ENCODE peak calls at places on chromosomes 12 and 14, in four cellular contexts. F, N, X and O are unnamed samples.

GRCh38 chr12:93081810-93082165 is 152.7 kb upstream of the EEA1 start:
- DNase-seq in F (no peak), N (no peak), X (no peak), O (no peak)

GRCh38 chr14:90820958-90821357 is 4.7 kb upstream of the TTC7B start:
- DNase-seq in F (no peak), N (no peak), X (no peak), O (peak; percentile 60)

GRCh38 chr12:102964872-102965271 is 7.4 kb downstream of the ASCL1 start:
- DNase-seq in F (no peak), N (no peak), X (peak; percentile 68), O (peak; percentile 33)

GRCh38 chr14:89024691-89025090 is 200.2 kb downstream of the TTC8 start:
- DNase-seq in F (no peak), N (no peak), X (no peak), O (no peak)

GRCh38 chr12:113961921-113962710 is 4.0 kb downstream of the RBM19 start:
- DNase-seq in F (no peak), N (no peak), X (no peak), O (peak; percentile 76)

GRCh38 chr12:6863586-6864321 is 3.6 kb upstream of the TPI1 start:
- DNase-seq in F (no peak), N (no peak), X (no peak), O (no peak)

GRCh38 chr12:105705765-105706164 is 375.3 kb downstream of the C12orf75 start:
- DNase-seq in F (no peak), N (peak; percentile 29), X (peak; percentile 54), O (peak; percentile 46)

GRCh38 chr12:6228535-6229223 is 28.5 kb downstream of the CD9 start:
- DNase-seq in F (peak; percentile 68), N (no peak), X (peak; percentile 72), O (no peak)

GRCh38 chr14:51929920-51930682 is 59.2 kb upstream of the RTRAF start:
- DNase-seq in F (no peak), N (no peak), X (no peak), O (no peak)

GRCh38 chr14:69719501-69719951 is 47.4 kb upstream of the SRSF5 start:
- DNase-seq in F (no peak), N (no peak), X (no peak), O (no peak)

GRCh38 chr12:103960567-103961227 is 5.0 kb upstream of the TDG start:
- DNase-seq in F (no peak), N (no peak), X (no peak), O (no peak)

GRCh38 chr14:56587701-56588100 is 8.1 kb downstream of the TMEM260 start:
- DNase-seq in F (no peak), N (no peak), X (no peak), O (no peak)

GRCh38 chr12:12641650-12642049 is 30.0 kb downstream of the CREBL2 start:
- DNase-seq in F (no peak), N (no peak), X (no peak), O (no peak)

GRCh38 chr12:3084742-3085141 is 7.6 kb downstream of the TSPAN9 start:
- DNase-seq in F (no peak), N (no peak), X (no peak), O (no peak)

GRCh38 chr12:132305560-132305966 is 23.8 kb downstream of the GALNT9 start:
- DNase-seq in F (peak; percentile 39), N (no peak), X (no peak), O (no peak)

GRCh38 chr12:50734409-50735263 is 29.3 kb upstream of the ATF1 start:
- DNase-seq in F (no peak), N (peak; percentile 64), X (no peak), O (peak; percentile 43)

GRCh38 chr14:105161314-105161713 is 7.3 kb downstream of the JAG2 start:
- DNase-seq in F (no peak), N (no peak), X (no peak), O (no peak)

GRCh38 chr12:561908-562593 is 101.2 kb downstream of the NINJ2 start:
- DNase-seq in F (peak; percentile 78), N (no peak), X (no peak), O (no peak)

GRCh38 chr12:63086149-63086915 is 64.7 kb downstream of the AVPR1A start:
- DNase-seq in F (no peak), N (no peak), X (no peak), O (no peak)

GRCh38 chr14:105126970-105127307 is 41.6 kb downstream of the JAG2 start:
- DNase-seq in F (no peak), N (no peak), X (no peak), O (no peak)

GRCh38 chr14:74955229-74955999 is at the start of gene PGF:
- DNase-seq in F (peak; percentile 85), N (no peak), X (peak; percentile 79), O (no peak)

GRCh38 chr12:71945121-71945520 is 6.5 kb downstream of the TPH2 start:
- DNase-seq in F (no peak), N (no peak), X (no peak), O (no peak)

GRCh38 chr12:42299392-42300308 is 26.2 kb downstream of the ZCRB1 start:
- DNase-seq in F (no peak), N (peak; percentile 12), X (peak; percentile 17), O (peak; percentile 96)

GRCh38 chr14:34324363-34324795 is 137.7 kb downstream of the SPTSSA start:
- DNase-seq in F (no peak), N (peak; percentile 57), X (peak; percentile 68), O (peak; percentile 53)

GRCh38 chr12:63420206-63420644 is 248.1 kb downstream of the DPY19L2 start:
- DNase-seq in F (no peak), N (peak; percentile 67), X (peak; percentile 64), O (peak; percentile 75)

GRCh38 chr12:13135336-13136178 is 32.1 kb upstream of the GSG1 start:
- DNase-seq in F (peak; percentile 69), N (no peak), X (no peak), O (no peak)

GRCh38 chr12:65204886-65205525 is 35.6 kb downstream of the LEMD3 start:
- DNase-seq in F (no peak), N (peak; percentile 43), X (no peak), O (no peak)

DNA sequence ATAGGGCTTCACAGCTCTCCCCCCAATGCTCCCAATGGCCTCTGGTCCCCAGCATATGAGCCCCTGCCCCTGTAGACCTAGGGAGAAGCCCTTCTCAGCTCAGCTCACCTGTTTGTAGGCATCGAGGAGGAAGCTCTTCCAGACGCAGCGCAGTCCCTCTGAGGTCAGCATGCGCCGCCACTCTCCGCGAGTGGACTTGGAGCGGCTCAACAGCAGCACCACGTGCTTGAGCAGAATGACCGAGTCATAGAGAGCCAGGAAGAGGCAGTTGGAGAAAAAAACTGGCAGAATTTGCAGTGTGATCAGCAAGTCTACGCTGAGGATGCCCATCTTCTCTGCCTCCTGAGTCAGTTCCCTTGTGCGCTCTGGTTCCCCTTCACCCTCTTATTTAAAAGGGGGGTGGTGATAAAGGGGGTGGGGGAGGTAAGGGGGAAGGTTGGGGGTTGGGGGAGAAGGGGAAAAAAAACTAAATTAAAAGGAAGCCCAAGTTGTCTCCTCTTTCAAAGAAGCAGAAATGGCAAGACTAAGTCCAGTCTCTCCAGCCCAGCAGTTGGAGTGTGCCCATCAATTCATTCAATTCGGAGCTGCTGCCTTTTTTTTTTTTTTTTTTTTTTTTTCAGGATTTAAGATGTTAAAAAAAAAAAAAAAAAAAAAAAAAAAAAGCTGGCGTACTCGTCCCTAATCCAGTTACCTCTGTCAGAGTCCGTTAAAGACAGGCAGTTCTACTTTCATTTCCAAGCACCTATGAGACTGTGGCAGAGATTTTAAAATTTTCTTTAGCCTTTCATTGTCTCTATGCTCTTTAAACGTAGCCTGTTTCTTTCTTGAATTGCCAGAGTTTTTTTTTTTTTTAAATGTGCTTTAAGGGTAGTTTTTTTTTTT is at the start of gene DIO2:
- DNase-seq in F (peak; percentile 60), N (no peak), X (peak; percentile 5), O (no peak)
- H3K4me3 ChIP-seq in F (peak within 1 kb of the TSS; percentile 33), N (no peak within 1 kb of the TSS), X (no peak within 1 kb of the TSS), O (no peak within 1 kb of the TSS)

GRCh38 chr14:94486883-94487282 is 10.9 kb upstream of the SERPINA9 start:
- DNase-seq in F (no peak), N (no peak), X (no peak), O (no peak)

GRCh38 chr14:94483071-94483451 is 7.1 kb upstream of the SERPINA9 start:
- DNase-seq in F (no peak), N (no peak), X (no peak), O (peak; percentile 63)

GRCh38 chr14:94483729-94484275 is 7.8 kb upstream of the SERPINA9 start:
- DNase-seq in F (no peak), N (no peak), X (no peak), O (no peak)

GRCh38 chr14:94484476-94484875 is 8.5 kb upstream of the SERPINA9 start:
- DNase-seq in F (no peak), N (no peak), X (no peak), O (no peak)

GRCh38 chr14:94485944-94486841 is 10.2 kb upstream of the SERPINA9 start:
- DNase-seq in F (peak; percentile 71), N (peak; percentile 34), X (peak; percentile 54), O (peak; percentile 39)
- TF ChIP-seq CTCF in F (peak; percentile 83), N (peak; percentile 98), X (peak; percentile 99), O (peak; percentile 99)

GRCh38 chr14:77181603-77182437 is at the start of gene TMEM63C:
- DNase-seq in F (no peak), N (peak; percentile 97), X (peak; percentile 73), O (peak; percentile 56)
- H3K4me3 ChIP-seq in F (peak within 1 kb of the TSS; percentile 46), N (peak within 1 kb of the TSS; percentile 76), X (peak within 1 kb of the TSS; percentile 32), O (peak within 1 kb of the TSS; percentile 13)

GRCh38 chr14:61260939-61261776 is 20.0 kb downstream of the TMEM30B start:
- DNase-seq in F (no peak), N (no peak), X (no peak), O (no peak)
- TF ChIP-seq CTCF in F (no peak), N (peak; percentile 26), X (no peak), O (no peak)

DNA sequence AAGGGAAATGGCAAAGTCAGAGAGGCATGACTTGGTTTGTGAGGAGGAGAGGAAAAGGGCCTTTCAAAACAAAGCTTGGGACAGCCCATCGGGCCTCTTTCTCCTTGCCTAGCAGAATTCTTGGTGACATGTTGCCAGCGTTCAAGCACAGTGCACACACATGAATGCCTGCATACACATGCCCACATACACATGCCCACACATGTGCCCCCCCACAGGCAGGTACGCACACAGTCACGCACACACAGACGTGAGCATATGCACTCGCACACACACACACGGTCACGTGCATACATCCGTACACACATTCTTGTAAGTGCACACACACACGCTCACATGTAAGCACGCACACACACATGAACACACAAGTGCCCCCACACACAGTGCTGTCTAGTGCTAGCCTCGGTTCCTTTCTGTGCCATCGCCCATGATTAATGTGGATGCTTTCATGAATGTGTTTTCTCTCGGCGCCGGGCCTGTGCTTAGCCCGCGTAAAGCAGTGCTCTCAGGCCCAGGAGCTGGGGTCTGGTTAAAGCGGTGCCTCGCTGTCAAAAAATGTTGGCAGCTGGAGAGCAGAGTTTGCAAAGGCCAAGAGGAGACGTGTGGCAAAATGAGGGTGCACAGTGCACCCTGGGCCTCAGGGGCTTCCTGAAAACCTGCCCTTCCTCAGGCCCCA is 328.8 kb upstream of the DIO3 start:
- DNase-seq in F (peak; percentile 38), N (no peak), X (no peak), O (no peak)
- H3K4me3 ChIP-seq in F (no peak overlapping the region), N (no peak overlapping the region), X (no peak overlapping the region), O (no peak overlapping the region)